ENCODE peak calls at places on chromosomes 11 and 22, in seven cellular contexts. K, X, Z, D, P, N and G are unnamed samples.
A peak's percentile ranks its signal among the peaks of the same experiment; 100 is the strongest.

GRCh38 chr11:108697872-108698473 is 33.1 kb downstream of the DDX10 start:
- DNase-seq in N (peak; percentile 97), P (peak; percentile 72), K (peak; percentile 79), X (peak; percentile 70), Z (peak; percentile 31), D (peak; percentile 61), G (peak; percentile 51)

GRCh38 chr11:64500176-64501013 is 90.6 kb upstream of the SLC22A12 start:
- DNase-seq in Z (no peak), K (no peak), D (no peak), N (peak; percentile 42), P (no peak), X (no peak), G (no peak)

GRCh38 chr22:21727768-21728167 is 7.8 kb downstream of the YPEL1 start:
- DNase-seq in Z (no peak), P (no peak), K (no peak), N (no peak), X (no peak), D (no peak), G (no peak)

GRCh38 chr11:118012083-118012669 is 26.0 kb downstream of the IL10RA start:
- DNase-seq in K (peak; percentile 58), X (peak; percentile 15), Z (no peak), P (peak; percentile 59), D (peak; percentile 81), N (peak; percentile 65), G (no peak)

GRCh38 chr11:134332189-134332631 is 422 bp downstream of the GLB1L2 start:
- DNase-seq in Z (peak; percentile 56), P (no peak), N (no peak), K (no peak), D (no peak), X (no peak), G (no peak)

GRCh38 chr11:118763038-118763437 is 27.9 kb downstream of the DDX6 start:
- DNase-seq in X (no peak), Z (no peak), K (no peak), D (no peak), P (no peak), N (no peak), G (no peak)

GRCh38 chr11:124740277-124740882 is 638 bp downstream of the NRGN start:
- DNase-seq in K (peak; percentile 60), P (peak; percentile 64), N (peak; percentile 59), Z (peak; percentile 53), X (peak; percentile 21), D (peak; percentile 23), G (no peak)

GRCh38 chr11:57639321-57640067 is 10.2 kb downstream of the YPEL4 start:
- DNase-seq in D (no peak), K (peak; percentile 51), Z (peak; percentile 100), P (peak; percentile 25), N (no peak), X (peak; percentile 68), G (peak; percentile 98)

GRCh38 chr11:88167853-88168252 is 7.4 kb downstream of the RAB38 start:
- DNase-seq in Z (no peak), X (peak; percentile 19), K (no peak), P (no peak), N (no peak), D (peak; percentile 53), G (no peak)

GRCh38 chr11:6667733-6668374 is 12.2 kb upstream of the DCHS1 start:
- DNase-seq in P (peak; percentile 53), Z (no peak), D (peak; percentile 12), X (no peak), N (peak; percentile 75), K (peak; percentile 52), G (peak; percentile 26)

GRCh38 chr11:87239531-87239930 is 201.8 kb downstream of the TMEM135 start:
- DNase-seq in Z (no peak), D (no peak), P (no peak), X (no peak), K (no peak), N (no peak), G (no peak)

GRCh38 chr11:96827164-96827563 is 437.4 kb downstream of the JRKL start:
- DNase-seq in Z (no peak), P (no peak), N (no peak), K (peak; percentile 12), X (peak; percentile 22), D (no peak), G (no peak)

GRCh38 chr11:45924036-45924915 is 1.8 kb downstream of the LARGE2 start:
- DNase-seq in Z (peak; percentile 20), K (no peak), N (no peak), D (no peak), P (no peak), X (no peak), G (no peak)

GRCh38 chr11:3049430-3050243 is 7.6 kb downstream of the CARS1 start:
- DNase-seq in K (peak; percentile 86), P (peak; percentile 10), X (peak; percentile 97), N (peak; percentile 91), Z (no peak), D (peak; percentile 88), G (peak; percentile 30)

GRCh38 chr11:44906641-44907040 is 44.0 kb downstream of the TP53I11 start:
- DNase-seq in N (no peak), D (no peak), K (no peak), Z (no peak), X (no peak), P (no peak), G (no peak)

GRCh38 chr11:34899633-34900016 is 16.6 kb downstream of the APIP start:
- DNase-seq in D (no peak), X (no peak), K (no peak), Z (no peak), N (no peak), P (peak; percentile 41), G (peak; percentile 57)

GRCh38 chr11:86064236-86064803 is 4.6 kb downstream of the PICALM start:
- DNase-seq in P (no peak), N (no peak), D (peak; percentile 55), X (peak; percentile 49), Z (no peak), K (peak; percentile 35), G (no peak)

GRCh38 chr11:86784247-86784681 is 16.1 kb upstream of the PRSS23 start:
- DNase-seq in D (no peak), X (no peak), K (peak; percentile 8), Z (no peak), N (no peak), P (no peak), G (no peak)

GRCh38 chr11:73729594-73730206 is 31.2 kb downstream of the RAB6A start:
- DNase-seq in N (no peak), X (no peak), D (no peak), K (peak; percentile 45), Z (peak; percentile 64), P (peak; percentile 9), G (no peak)

GRCh38 chr11:123806249-123806648 is at the start of gene OR6M1:
- DNase-seq in K (no peak), X (peak; percentile 1), P (no peak), N (no peak), D (no peak), Z (no peak), G (no peak)

GRCh38 chr11:70503878-70504240 is 105.5 kb downstream of the CTTN start:
- DNase-seq in Z (peak; percentile 54), N (no peak), X (no peak), D (no peak), P (no peak), K (no peak), G (no peak)

GRCh38 chr11:100861221-100861620 is 174.1 kb downstream of the ARHGAP42 start:
- DNase-seq in K (peak; percentile 89), N (no peak), P (no peak), D (peak; percentile 15), Z (no peak), X (no peak), G (no peak)

GRCh38 chr11:73151371-73151870 is 9.3 kb upstream of the FCHSD2 start:
- DNase-seq in P (peak; percentile 38), N (no peak), Z (no peak), X (no peak), D (no peak), K (no peak), G (no peak)

DNA sequence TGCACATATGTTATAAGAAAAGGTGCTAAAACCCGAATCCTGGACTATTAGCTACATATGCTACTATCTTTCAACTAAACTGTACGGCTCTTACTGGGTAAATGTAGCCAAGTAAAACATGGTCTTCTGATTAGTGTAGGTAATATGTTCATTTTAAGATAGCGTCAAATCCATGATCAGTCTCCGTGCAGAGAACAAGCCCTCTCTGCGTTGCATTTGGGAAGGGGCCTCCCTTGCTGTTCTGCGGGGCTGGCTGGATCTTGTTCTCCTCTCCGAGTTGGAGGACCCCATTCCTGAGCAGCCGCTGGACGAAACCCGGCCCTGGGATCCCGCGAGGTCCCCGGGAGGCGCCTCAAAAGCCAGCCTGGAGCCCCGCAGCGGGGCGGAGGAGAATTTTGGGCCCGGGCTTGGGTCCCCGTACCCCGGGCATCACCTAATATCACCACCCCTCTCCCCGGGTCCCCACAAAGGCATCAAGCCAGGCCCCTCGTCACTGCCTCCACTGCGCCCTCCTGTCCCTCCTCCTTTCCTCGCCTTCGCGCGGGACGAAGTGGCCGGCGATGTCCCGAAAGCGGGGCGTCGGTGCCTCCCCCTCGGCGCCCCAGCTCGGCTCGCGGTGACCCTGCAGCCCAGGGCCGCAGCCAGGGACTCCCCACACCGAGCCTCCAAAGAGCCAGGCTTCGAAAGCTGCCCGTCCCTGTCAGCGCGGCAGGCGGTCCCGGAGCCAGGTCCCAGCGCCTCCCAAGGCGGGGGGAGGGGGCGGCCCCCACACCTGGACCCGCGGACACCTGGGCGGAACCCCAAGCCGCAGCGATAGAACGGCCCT is 54.5 kb upstream of the FBXO3 start:
- DNase-seq in D (no peak), P (no peak), N (no peak), K (no peak), X (no peak), Z (peak; percentile 45), G (no peak)
- H2AFZ ChIP-seq in D (peak overlapping the region; percentile 98), P (no peak overlapping the region), N (no peak overlapping the region), K (peak overlapping the region; percentile 96), X (peak overlapping the region; percentile 74), Z (no peak overlapping the region), G (no peak overlapping the region)

GRCh38 chr11:114827043-114827442 is 148.7 kb downstream of the NXPE2 start:
- DNase-seq in P (no peak), K (no peak), D (no peak), Z (no peak), N (no peak), X (no peak), G (no peak)

DNA sequence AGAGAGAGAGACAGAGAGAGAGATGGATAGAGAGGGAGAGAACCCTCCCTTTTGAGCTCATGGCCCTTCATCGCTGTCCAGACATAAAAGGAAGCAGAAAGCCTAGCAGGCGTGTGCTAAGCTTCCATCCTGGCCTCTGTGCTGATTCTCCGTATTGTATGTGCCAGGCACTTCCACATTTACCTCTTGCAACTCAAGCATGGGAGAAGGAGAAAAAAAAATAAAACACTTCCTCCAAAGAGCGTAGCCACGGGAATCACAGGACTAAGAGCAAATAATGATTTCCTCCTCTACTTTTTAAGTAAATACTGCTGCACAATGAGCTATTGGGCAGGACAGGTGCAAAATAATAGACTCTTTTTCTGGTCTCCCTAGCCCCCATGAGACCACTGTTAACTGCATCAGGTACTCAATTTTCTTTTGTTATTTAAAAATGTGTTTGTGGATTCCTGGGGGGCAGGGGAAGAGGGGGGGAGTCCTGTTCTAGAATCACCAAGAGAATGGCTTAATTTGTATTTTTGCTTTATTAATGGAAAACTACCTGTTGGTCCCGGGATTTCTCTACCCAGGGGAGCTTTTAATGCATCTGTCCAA is 154.3 kb downstream of the NXPE2 start:
- DNase-seq in N (no peak), X (no peak), K (no peak), Z (no peak), P (no peak), D (no peak), G (no peak)
- H3K79me2 ChIP-seq in N (no peaks in the 10 kb centered on the region), X (no peaks in the 10 kb centered on the region), K (no peaks in the 10 kb centered on the region), Z (no peaks in the 10 kb centered on the region), P (no peaks in the 10 kb centered on the region), D (no peaks in the 10 kb centered on the region), G (no peaks in the 10 kb centered on the region)

GRCh38 chr11:112364962-112365481 is 104.4 kb upstream of the PLET1 start:
- DNase-seq in Z (no peak), D (no peak), X (peak; percentile 87), P (no peak), N (no peak), K (peak; percentile 96), G (no peak)
- H2AFZ ChIP-seq in Z (no peak overlapping the region), D (no peak overlapping the region), X (peak overlapping the region; percentile 4), P (no peak overlapping the region), N (no peak overlapping the region), K (no peak overlapping the region), G (no peak overlapping the region)

GRCh38 chr11:105208038-105208437 is 68.5 kb upstream of the CARD18 start:
- DNase-seq in N (no peak), P (no peak), K (no peak), Z (no peak), D (no peak), X (no peak), G (no peak)
- H3K79me2 ChIP-seq in N (no peaks in the 10 kb centered on the region), P (no peaks in the 10 kb centered on the region), K (no peaks in the 10 kb centered on the region), Z (no peaks in the 10 kb centered on the region), D (no peaks in the 10 kb centered on the region), X (no peaks in the 10 kb centered on the region), G (no peaks in the 10 kb centered on the region)